ENCODE peak calls at places on chromosomes 12 and 14, in ten cellular contexts. R is hypothalamus; C is activated CD4-positive, alpha-beta T cell treated with anti-CD3 and anti-CD28 coated beads for 48 hours; I is GDM1; U is EH; P is kidney glomerular epithelial cell; G is GM03348; O is NCI-H748 treated with DMSO at 0.1 percent for 48 hours; W is ecto neural progenitor cell; B is T-helper 17 cell. K is an unnamed sample.

GRCh38 chr14:74825008-74825407 is 50.9 kb downstream of the PROX2 start:
- DNase-seq in B (no peak), W (no peak), I (no peak), R (no peak), C (no peak), G (peak; percentile 25), U (peak; percentile 68), O (no peak), P (no peak), K (no peak)

GRCh38 chr14:102196436-102197230 is 56.9 kb downstream of the WDR20 start:
- DNase-seq in B (no peak), I (no peak), G (no peak), O (no peak), C (no peak), U (peak; percentile 24), R (no peak), W (no peak), P (no peak), K (no peak)

GRCh38 chr12:13071305-13072280 is 27.4 kb downstream of the FAM234B start:
- DNase-seq in I (no peak), W (no peak), G (no peak), B (no peak), C (no peak), P (no peak), R (no peak), O (no peak), U (no peak), K (no peak)

GRCh38 chr12:89880695-89881350 is 172.2 kb upstream of the ATP2B1 start:
- DNase-seq in W (no peak), I (no peak), U (no peak), C (peak; percentile 45), P (no peak), G (no peak), R (no peak), O (no peak), B (no peak), K (no peak)

GRCh38 chr14:61973981-61974380 is 211.8 kb downstream of the SNAPC1 start:
- DNase-seq in B (no peak), P (peak; percentile 16), I (no peak), G (peak; percentile 17), U (peak; percentile 85), O (no peak), C (no peak), R (no peak), W (no peak), K (no peak)

GRCh38 chr12:85424581-85425348 is 144.7 kb downstream of the ALX1 start:
- DNase-seq in R (no peak), C (peak; percentile 22), U (peak; percentile 23), I (no peak), P (no peak), B (no peak), G (peak; percentile 19), W (no peak), O (no peak), K (peak; percentile 75)

GRCh38 chr12:19161251-19161650 is 31.7 kb downstream of the PLEKHA5 start:
- DNase-seq in O (no peak), U (no peak), I (no peak), P (peak; percentile 53), R (no peak), C (no peak), G (no peak), W (no peak), B (no peak), K (no peak)

GRCh38 chr12:77925536-77926108 is 94.9 kb downstream of the NAV3 start:
- DNase-seq in C (peak; percentile 37), W (peak; percentile 76), P (peak; percentile 71), O (peak; percentile 81), I (peak; percentile 49), U (peak; percentile 95), R (peak; percentile 4), B (no peak), G (peak; percentile 60), K (peak; percentile 64)

GRCh38 chr12:33994857-33995808 is 27.2 kb upstream of the ALG10 start:
- DNase-seq in U (no peak), O (no peak), P (no peak), G (no peak), C (no peak), W (no peak), R (no peak), B (no peak), I (no peak), K (no peak)

GRCh38 chr12:55681142-55682077 is 26.3 kb downstream of the ITGA7 start:
- DNase-seq in G (peak; percentile 79), C (no peak), W (peak; percentile 87), U (peak; percentile 61), O (no peak), B (no peak), R (no peak), I (no peak), P (peak; percentile 77), K (peak; percentile 74)

GRCh38 chr12:18750087-18750486 is 12.2 kb downstream of the CAPZA3 start:
- DNase-seq in B (no peak), R (no peak), U (peak; percentile 44), O (no peak), W (no peak), P (no peak), C (no peak), I (no peak), G (peak; percentile 6), K (no peak)

GRCh38 chr12:77042834-77043233 is 22.5 kb downstream of the E2F7 start:
- DNase-seq in O (no peak), U (no peak), W (no peak), C (no peak), G (no peak), B (no peak), I (no peak), P (no peak), R (no peak), K (no peak)

GRCh38 chr14:68366656-68367055 is 426.2 kb downstream of the ZFP36L1 start:
- DNase-seq in W (no peak), G (no peak), P (no peak), U (no peak), B (no peak), I (no peak), C (no peak), R (no peak), O (no peak), K (no peak)

K was measured in AML-193.